ENCODE peak calls at places on chromosomes 11 and 22, in nine cellular contexts. T is activated CD4-positive, alpha-beta T cell treated with anti-CD3 and anti-CD28 coated beads for 48 hours; X is NCI-H1417; Y is stimulated activated CD8-positive, alpha-beta memory T cell treated with anti-CD3 and anti-CD28 coated beads, Interleukin-2, amount 100 ng/mL, for 48 hours; N is CD4-positive, alpha-beta T cell; F is NCI-H2171 treated with DMSO at 0.1 percent for 48 hours; D is NCI-H460; B is T-helper 1 cell; P is glutamatergic neuron. S is an unnamed sample.

GRCh38 chr11:57680552-57680874 is 12.6 kb downstream of the ZDHHC5 start:
- DNase-seq in T (no peak), X (no peak), Y (no peak), N (no peak), F (no peak), D (no peak), B (no peak), P (no peak), S (no peak)

GRCh38 chr11:46102843-46103242 is 18.4 kb downstream of the PHF21A start:
- DNase-seq in T (no peak), X (no peak), Y (no peak), N (no peak), F (no peak), D (no peak), B (no peak), P (no peak), S (no peak)

GRCh38 chr11:94647926-94648325 is 80.8 kb downstream of the PIWIL4 start:
- DNase-seq in T (no peak), X (no peak), Y (no peak), N (no peak), F (no peak), D (no peak), B (no peak), P (no peak), S (no peak)

GRCh38 chr11:129846508-129847335 is 31.1 kb downstream of the TMEM45B start:
- DNase-seq in T (peak), X (peak), Y (no peak), N (peak), F (no peak), D (no peak), B (no peak), P (no peak), S (no peak)

GRCh38 chr22:36860821-36861659 is at the start of gene NCF4:
- DNase-seq in T (peak), X (no peak), Y (peak), N (no peak), F (no peak), D (no peak), B (no peak), P (no peak), S (no peak)

GRCh38 chr11:116281173-116282160 is 491.3 kb downstream of the BUD13 start:
- DNase-seq in T (no peak), X (no peak), Y (no peak), N (no peak), F (no peak), D (no peak), B (no peak), P (no peak), S (no peak)

GRCh38 chr11:88484873-88485621 is 147.5 kb upstream of the CTSC start:
- DNase-seq in T (peak), X (peak), Y (no peak), N (no peak), F (no peak), D (peak), B (no peak), P (peak), S (peak)

GRCh38 chr11:39365809-39366436 is 2093.5 kb downstream of the LRRC4C start:
- DNase-seq in T (no peak), X (peak), Y (no peak), N (no peak), F (no peak), D (peak), B (no peak), P (no peak), S (no peak)

GRCh38 chr22:32255726-32256125 is 579 bp upstream of the SLC5A4 start:
- DNase-seq in T (no peak), X (no peak), Y (no peak), N (no peak), F (no peak), D (no peak), B (no peak), P (no peak), S (no peak)

GRCh38 chr11:76243157-76243556 is 36.9 kb upstream of the WNT11 start:
- DNase-seq in T (no peak), X (peak), Y (no peak), N (no peak), F (no peak), D (no peak), B (no peak), P (peak), S (peak)

GRCh38 chr11:45939836-45940235 is 17.4 kb downstream of the LARGE2 start:
- DNase-seq in T (no peak), X (no peak), Y (no peak), N (no peak), F (no peak), D (no peak), B (no peak), P (no peak), S (no peak)

GRCh38 chr11:108199446-108200321 is 22.8 kb downstream of the NPAT start:
- DNase-seq in T (peak), X (no peak), Y (peak), N (peak), F (no peak), D (no peak), B (no peak), P (no peak), S (no peak)

GRCh38 chr22:22835892-22836291 is 51.7 kb upstream of the IGLL5 start:
- DNase-seq in T (no peak), X (no peak), Y (no peak), N (no peak), F (no peak), D (no peak), B (no peak), P (no peak), S (no peak)

GRCh38 chr11:44005076-44005800 is 42.5 kb upstream of the ACCSL start:
- DNase-seq in T (no peak), X (peak), Y (no peak), N (no peak), F (peak), D (no peak), B (no peak), P (peak), S (peak)

GRCh38 chr11:70790671-70791300 is 392.5 kb downstream of the CTTN start:
- DNase-seq in T (no peak), X (peak), Y (no peak), N (no peak), F (no peak), D (no peak), B (no peak), P (no peak), S (no peak)

GRCh38 chr11:59218893-59219292 is 6.2 kb upstream of the MPEG1 start:
- DNase-seq in T (no peak), X (no peak), Y (no peak), N (no peak), F (no peak), D (no peak), B (no peak), P (no peak), S (no peak)

GRCh38 chr11:35635933-35636332 is 17.7 kb downstream of the FJX1 start:
- DNase-seq in T (no peak), X (no peak), Y (no peak), N (no peak), F (no peak), D (no peak), B (no peak), P (no peak), S (no peak)

GRCh38 chr22:11616811-11617210 is 3911.2 kb upstream of the OR11H1 start:
- DNase-seq in T (no peak), X (no peak), Y (no peak), N (no peak), F (no peak), D (no peak), B (no peak), P (no peak), S (no peak)

GRCh38 chr22:37679670-37680069 is 4.2 kb downstream of the LGALS1 start:
- DNase-seq in T (no peak), X (no peak), Y (no peak), N (no peak), F (no peak), D (no peak), B (no peak), P (no peak), S (no peak)

GRCh38 chr11:5973530-5973929 is 5.2 kb upstream of the OR56A5 start:
- DNase-seq in T (no peak), X (no peak), Y (no peak), N (no peak), F (no peak), D (no peak), B (no peak), P (no peak), S (no peak)

GRCh38 chr22:49213731-49214352 is 613.8 kb downstream of the BRD1 start:
- DNase-seq in T (no peak), X (no peak), Y (no peak), N (no peak), F (no peak), D (no peak), B (no peak), P (no peak), S (no peak)

GRCh38 chr11:26158251-26158650 is 173.7 kb upstream of the ANO3 start:
- DNase-seq in T (no peak), X (no peak), Y (no peak), N (no peak), F (no peak), D (no peak), B (no peak), P (no peak), S (no peak)

GRCh38 chr11:121521145-121522042 is 68.6 kb upstream of the SORL1-AS1 start:
- DNase-seq in T (no peak), X (no peak), Y (no peak), N (no peak), F (no peak), D (no peak), B (no peak), P (no peak), S (no peak)

GRCh38 chr11:100830295-100830694 is 143.2 kb downstream of the ARHGAP42 start:
- DNase-seq in T (no peak), X (peak), Y (no peak), N (no peak), F (peak), D (no peak), B (no peak), P (peak), S (peak)

GRCh38 chr11:25758145-25758661 is 573.7 kb upstream of the ANO3 start:
- DNase-seq in T (no peak), X (no peak), Y (no peak), N (no peak), F (no peak), D (no peak), B (no peak), P (no peak), S (no peak)

GRCh38 chr11:2446590-2447252 is 1.9 kb downstream of the KCNQ1 start:
- DNase-seq in T (peak), X (no peak), Y (no peak), N (no peak), F (no peak), D (no peak), B (no peak), P (peak), S (no peak)

GRCh38 chr22:38257650-38258246 is 15.1 kb downstream of the TMEM184B start:
- DNase-seq in T (no peak), X (peak), Y (no peak), N (no peak), F (peak), D (no peak), B (no peak), P (no peak), S (no peak)

GRCh38 chr11:73034330-73034729 is 107.8 kb downstream of the FCHSD2 start:
- DNase-seq in T (no peak), X (no peak), Y (no peak), N (no peak), F (no peak), D (no peak), B (no peak), P (no peak), S (no peak)

GRCh38 chr11:12029738-12030363 is 21.4 kb upstream of the DKK3 start:
- DNase-seq in T (no peak), X (no peak), Y (no peak), N (no peak), F (no peak), D (no peak), B (no peak), P (no peak), S (no peak)

GRCh38 chr22:37753746-37754145 is 54.0 kb upstream of the GCAT start:
- DNase-seq in T (no peak), X (no peak), Y (no peak), N (no peak), F (no peak), D (no peak), B (no peak), P (no peak), S (no peak)

GRCh38 chr11:47915407-47916137 is 64.8 kb upstream of the PTPRJ start:
- DNase-seq in T (peak), X (peak), Y (no peak), N (peak), F (peak), D (no peak), B (peak), P (no peak), S (no peak)